ENCODE peak calls at places on chromosomes 6 and 20, in seven cellular contexts. One of them, this sample, is unnamed.
A peak's percentile ranks its signal among the peaks of the same experiment; 100 is the strongest.

GRCh38 chr6:111573118-111573883 is 32.4 kb downstream of the TRAF3IP2 start:
- DNase-seq in fibroblast of lung: peak; percentile 81
- DNase-seq in AG20443: peak; percentile 44
- DNase-seq in nucleus accumbens: peak; percentile 30
- DNase-seq in BJ: no peak
- DNase-seq in iPS-NIHi11: no peak
- DNase-seq in kidney: no peak
- DNase-seq in this sample: no peak

GRCh38 chr6:52617087-52617486 is 40.2 kb upstream of the TRAM2 start:
- DNase-seq in fibroblast of lung: no peak
- DNase-seq in AG20443: no peak
- DNase-seq in nucleus accumbens: no peak
- DNase-seq in BJ: no peak
- DNase-seq in iPS-NIHi11: no peak
- DNase-seq in kidney: no peak
- DNase-seq in this sample: no peak

GRCh38 chr6:37620519-37620918 is 77.2 kb downstream of the MDGA1 start:
- DNase-seq in fibroblast of lung: no peak
- DNase-seq in AG20443: no peak
- DNase-seq in nucleus accumbens: no peak
- DNase-seq in BJ: no peak
- DNase-seq in iPS-NIHi11: no peak
- DNase-seq in kidney: no peak
- DNase-seq in this sample: no peak

GRCh38 chr20:50146732-50147662 is 6.5 kb downstream of the PEDS1 start:
- DNase-seq in fibroblast of lung: peak; percentile 55
- DNase-seq in AG20443: no peak
- DNase-seq in nucleus accumbens: no peak
- DNase-seq in BJ: no peak
- DNase-seq in iPS-NIHi11: peak; percentile 67
- DNase-seq in kidney: no peak
- DNase-seq in this sample: peak; percentile 81

GRCh38 chr6:155014137-155014536 is 19.0 kb downstream of the TIAM2 start:
- DNase-seq in fibroblast of lung: no peak
- DNase-seq in AG20443: no peak
- DNase-seq in nucleus accumbens: no peak
- DNase-seq in BJ: no peak
- DNase-seq in iPS-NIHi11: no peak
- DNase-seq in kidney: no peak
- DNase-seq in this sample: no peak

GRCh38 chr20:51803157-51803854 is 985 bp upstream of the SALL4 start:
- DNase-seq in fibroblast of lung: peak; percentile 66
- DNase-seq in AG20443: no peak
- DNase-seq in nucleus accumbens: no peak
- DNase-seq in BJ: no peak
- DNase-seq in iPS-NIHi11: no peak
- DNase-seq in kidney: no peak
- DNase-seq in this sample: no peak

GRCh38 chr6:149236584-149236983 is 80.9 kb upstream of the TAB2 start:
- DNase-seq in fibroblast of lung: peak; percentile 90
- DNase-seq in AG20443: no peak
- DNase-seq in nucleus accumbens: no peak
- DNase-seq in BJ: no peak
- DNase-seq in iPS-NIHi11: no peak
- DNase-seq in kidney: no peak
- DNase-seq in this sample: no peak

GRCh38 chr6:98831057-98832031 is 3.0 kb upstream of the POU3F2 start:
- DNase-seq in fibroblast of lung: peak; percentile 32
- DNase-seq in AG20443: no peak
- DNase-seq in nucleus accumbens: no peak
- DNase-seq in BJ: no peak
- DNase-seq in iPS-NIHi11: peak; percentile 43
- DNase-seq in kidney: peak; percentile 73
- DNase-seq in this sample: no peak

GRCh38 chr6:106422551-106422950 is 62.0 kb downstream of the CRYBG1 start:
- DNase-seq in fibroblast of lung: no peak
- DNase-seq in AG20443: no peak
- DNase-seq in nucleus accumbens: no peak
- DNase-seq in BJ: no peak
- DNase-seq in iPS-NIHi11: no peak
- DNase-seq in kidney: no peak
- DNase-seq in this sample: no peak

GRCh38 chr20:60331688-60332300 is 373.6 kb downstream of the CDH26 start:
- DNase-seq in fibroblast of lung: no peak
- DNase-seq in AG20443: no peak
- DNase-seq in nucleus accumbens: peak; percentile 30
- DNase-seq in BJ: no peak
- DNase-seq in iPS-NIHi11: no peak
- DNase-seq in kidney: no peak
- DNase-seq in this sample: no peak

GRCh38 chr6:41467106-41467505 is 79.1 kb upstream of the FOXP4 start:
- DNase-seq in fibroblast of lung: no peak
- DNase-seq in AG20443: no peak
- DNase-seq in nucleus accumbens: no peak
- DNase-seq in BJ: no peak
- DNase-seq in iPS-NIHi11: no peak
- DNase-seq in kidney: no peak
- DNase-seq in this sample: no peak

GRCh38 chr6:37585937-37586336 is 86.2 kb upstream of the CCDC167 start:
- DNase-seq in fibroblast of lung: no peak
- DNase-seq in AG20443: peak; percentile 34
- DNase-seq in nucleus accumbens: no peak
- DNase-seq in BJ: no peak
- DNase-seq in iPS-NIHi11: no peak
- DNase-seq in kidney: no peak
- DNase-seq in this sample: no peak

GRCh38 chr6:85449818-85450577 is at the start of gene NT5E:
- DNase-seq in fibroblast of lung: peak; percentile 75
- DNase-seq in AG20443: peak; percentile 92
- DNase-seq in nucleus accumbens: peak; percentile 49
- DNase-seq in BJ: no peak
- DNase-seq in iPS-NIHi11: peak; percentile 93
- DNase-seq in kidney: peak; percentile 91
- DNase-seq in this sample: peak; percentile 65

GRCh38 chr20:31861346-31862156 is 8.8 kb downstream of the DUSP15 start:
- DNase-seq in fibroblast of lung: peak; percentile 47
- DNase-seq in AG20443: peak; percentile 85
- DNase-seq in nucleus accumbens: peak; percentile 24
- DNase-seq in BJ: no peak
- DNase-seq in iPS-NIHi11: peak; percentile 98
- DNase-seq in kidney: peak; percentile 89
- DNase-seq in this sample: peak; percentile 59

GRCh38 chr6:147438758-147439528 is 69.5 kb upstream of the SAMD5 start:
- DNase-seq in fibroblast of lung: no peak
- DNase-seq in AG20443: no peak
- DNase-seq in nucleus accumbens: no peak
- DNase-seq in BJ: no peak
- DNase-seq in iPS-NIHi11: peak; percentile 54
- DNase-seq in kidney: no peak
- DNase-seq in this sample: no peak